ENCODE peak calls at places on chromosomes 16 and 17, in eight cellular contexts. G is uterus, W is HCT116, N is upper lobe of left lung, Z is HepG2, K is IMR-90, S is body of pancreas, F is stomach. P is an unnamed sample.
A peak's percentile ranks its signal among the peaks of the same experiment; 100 is the strongest.

GRCh38 chr17:62880120-62880519 is 72.0 kb upstream of the MARCHF10 start:
- DNase-seq in G (no peak), K (no peak), Z (no peak), S (no peak), N (no peak), F (no peak), W (no peak), P (no peak)

GRCh38 chr16:68310441-68311315 is at the start of the genes PRMT7 and SLC7A6OS:
- DNase-seq in N (peak; percentile 95), S (peak; percentile 96), K (peak; percentile 84), W (peak; percentile 74), F (peak; percentile 90), G (peak; percentile 84), Z (peak; percentile 90), P (peak; percentile 93)

GRCh38 chr17:42538482-42538881 is 2.4 kb downstream of the NAGLU start:
- DNase-seq in F (no peak), S (no peak), N (no peak), G (no peak), W (no peak), Z (no peak), K (no peak), P (no peak)

GRCh38 chr16:11205754-11206459 is 50.1 kb downstream of the SOCS1 start:
- DNase-seq in S (no peak), F (peak; percentile 38), Z (peak; percentile 53), W (no peak), N (peak; percentile 61), G (no peak), K (peak; percentile 42), P (no peak)

GRCh38 chr17:43927101-43927935 is 15.0 kb downstream of the PPY start:
- DNase-seq in Z (no peak), S (peak; percentile 55), N (peak; percentile 72), K (no peak), F (peak; percentile 27), W (no peak), G (no peak), P (no peak)

GRCh38 chr17:42288078-42288984 is at the start of gene STAT5A:
- DNase-seq in W (no peak), S (peak; percentile 90), Z (peak; percentile 40), K (peak; percentile 69), F (peak; percentile 89), N (peak; percentile 97), G (peak; percentile 90), P (peak; percentile 94)

GRCh38 chr17:80212962-80213650 is 7.0 kb downstream of the SGSH start:
- DNase-seq in S (no peak), Z (no peak), F (no peak), G (no peak), W (no peak), K (no peak), N (no peak), P (peak; percentile 69)

GRCh38 chr17:51124641-51125503 is 4.2 kb upstream of the SPAG9 start:
- DNase-seq in S (no peak), W (no peak), G (no peak), Z (no peak), K (no peak), F (no peak), N (no peak), P (no peak)

GRCh38 chr16:69469807-69470561 is 45.6 kb downstream of the CYB5B start:
- DNase-seq in W (no peak), G (no peak), Z (no peak), S (no peak), F (no peak), K (no peak), N (no peak), P (no peak)

GRCh38 chr16:55678061-55678935 is 22.5 kb downstream of the SLC6A2 start:
- DNase-seq in Z (no peak), W (no peak), K (no peak), F (no peak), N (no peak), S (no peak), G (no peak), P (no peak)

GRCh38 chr17:76446449-76447231 is 6.3 kb downstream of the UBE2O start:
- DNase-seq in W (peak; percentile 75), N (no peak), S (peak; percentile 44), Z (peak; percentile 84), K (peak; percentile 92), F (peak; percentile 42), G (no peak), P (no peak)

GRCh38 chr16:48247311-48247710 is at the start of gene ABCC11:
- DNase-seq in F (no peak), N (no peak), S (peak; percentile 23), K (no peak), G (no peak), W (no peak), Z (no peak), P (no peak)

GRCh38 chr17:12592941-12593340 is 72.7 kb upstream of the MYOCD start:
- DNase-seq in S (no peak), N (no peak), Z (no peak), K (no peak), W (no peak), F (no peak), G (no peak), P (no peak)

GRCh38 chr17:80263253-80264047 is 2.8 kb downstream of the RNF213 start:
- DNase-seq in S (peak; percentile 88), W (no peak), G (peak; percentile 82), F (peak; percentile 93), K (peak; percentile 89), N (no peak), Z (peak; percentile 98), P (peak; percentile 89)

GRCh38 chr17:74838275-74838674 is 21.4 kb downstream of the GRIN2C start:
- DNase-seq in N (no peak), Z (no peak), S (no peak), G (no peak), F (no peak), K (no peak), W (no peak), P (no peak)

GRCh38 chr17:83103200-83103937 is 24.0 kb downstream of the METRNL start:
- DNase-seq in G (no peak), W (peak; percentile 66), K (peak; percentile 66), S (peak; percentile 83), F (peak; percentile 83), N (peak; percentile 84), Z (no peak), P (peak; percentile 66)

GRCh38 chr17:1980665-1981250 is 44.4 kb downstream of the RTN4RL1 start:
- DNase-seq in Z (no peak), F (no peak), N (no peak), K (no peak), S (no peak), W (no peak), G (no peak), P (no peak)

GRCh38 chr16:57041182-57042156 is 50.9 kb upstream of the CPNE2 start:
- DNase-seq in F (peak; percentile 43), W (no peak), K (no peak), S (peak; percentile 13), G (no peak), Z (no peak), N (no peak), P (no peak)

GRCh38 chr16:4260360-4260759 is 12.5 kb downstream of the TFAP4 start:
- DNase-seq in W (no peak), S (peak; percentile 97), F (peak; percentile 93), Z (no peak), K (no peak), G (no peak), N (peak; percentile 86), P (no peak)

GRCh38 chr17:8611135-8611534 is 19.4 kb downstream of the MYH10 start:
- DNase-seq in K (no peak), W (no peak), G (no peak), S (no peak), Z (no peak), N (no peak), F (no peak), P (no peak)

GRCh38 chr17:57722704-57723043 is 22.4 kb downstream of the CCDC182 start:
- DNase-seq in S (no peak), N (no peak), Z (no peak), F (no peak), K (no peak), W (no peak), G (no peak), P (no peak)

GRCh38 chr17:74415608-74416396 is 16.1 kb upstream of the GPRC5C start:
- DNase-seq in N (no peak), S (no peak), F (no peak), G (no peak), W (no peak), K (no peak), Z (no peak), P (peak; percentile 36)

DNA sequence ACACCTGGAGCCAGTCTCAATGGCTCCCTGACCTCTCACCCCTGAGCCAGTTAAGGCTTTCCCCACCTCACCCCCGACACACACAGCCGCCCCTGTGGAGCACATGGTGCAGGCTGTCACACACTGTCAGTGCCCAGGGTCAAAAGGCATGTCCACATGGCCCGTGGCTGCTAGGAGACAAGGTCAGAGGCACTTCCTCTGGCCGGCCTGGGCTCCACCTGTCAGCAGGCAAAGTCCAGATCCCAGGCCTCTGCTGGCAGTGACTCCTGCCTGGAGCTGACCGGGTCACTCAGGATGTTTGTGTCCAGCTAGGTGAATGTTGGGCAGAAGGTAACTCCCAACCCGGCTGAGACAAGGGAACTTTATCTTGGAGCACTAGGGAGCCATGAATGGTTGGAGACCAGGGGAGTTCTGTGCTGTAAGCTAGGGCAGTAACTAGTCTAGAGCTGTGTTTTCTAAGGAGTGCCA is 6.0 kb downstream of the SREBF1 start:
- DNase-seq in K (no peak), W (no peak), F (peak; percentile 83), G (no peak), N (no peak), S (peak; percentile 52), Z (peak; percentile 92), P (no peak)
- H3K4me1 ChIP-seq in K (peaks cover 22% of the 10 kb centered on the region), W (peaks cover 87% of the 10 kb centered on the region), F (peaks cover 67% of the 10 kb centered on the region), G (no peaks in the 10 kb centered on the region), N (peaks cover 50% of the 10 kb centered on the region), S (peaks cover 46% of the 10 kb centered on the region), Z (peaks cover 96% of the 10 kb centered on the region), P (peaks cover 57% of the 10 kb centered on the region)

GRCh38 chr16:29820730-29821662 is 734 bp downstream of the MVP start:
- DNase-seq in Z (no peak), F (peak; percentile 86), W (no peak), S (peak; percentile 79), K (no peak), N (peak; percentile 47), G (peak; percentile 69), P (peak; percentile 37)
- TF ChIP-seq POLR2A in Z (peak; percentile 47), F (no peak), W (peak; percentile 6), S (peak; percentile 15), K (no peak), N (peak; percentile 60), G (peak; percentile 31), P (no peak)

DNA sequence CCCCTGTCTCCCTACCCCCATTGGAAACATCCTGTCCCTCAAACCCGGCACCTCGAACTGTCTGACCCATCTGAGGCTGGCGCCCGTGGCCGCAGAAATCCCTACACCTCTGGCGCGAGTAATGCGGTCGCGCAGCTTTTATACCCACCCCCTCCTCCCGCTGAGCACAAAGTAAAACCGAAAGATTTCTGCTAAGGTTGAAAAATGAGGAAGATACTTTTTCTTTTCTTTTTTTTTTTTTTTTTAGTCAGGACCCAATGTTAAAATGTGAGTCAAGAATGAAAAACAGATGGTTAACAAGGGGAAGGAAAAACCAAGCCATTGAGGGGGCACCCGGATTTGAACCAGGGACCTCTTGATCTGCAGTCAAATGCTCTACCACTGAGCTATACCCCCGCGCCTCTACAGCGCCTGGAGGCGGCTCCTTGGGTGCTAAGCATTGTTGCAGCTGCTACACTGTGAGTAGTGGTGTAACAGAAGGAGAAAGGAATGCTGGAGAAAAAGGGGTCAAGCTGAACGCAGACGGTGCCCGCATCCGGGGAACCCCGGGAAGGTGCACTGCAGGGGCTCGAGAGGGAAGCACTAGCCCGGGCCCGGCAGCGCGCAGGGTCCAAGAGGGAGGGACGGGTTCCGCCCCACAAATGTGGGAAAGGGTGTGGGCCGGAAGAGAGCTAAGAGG is 751 bp upstream of the LASP1 start:
- DNase-seq in G (peak; percentile 94), F (peak; percentile 94), N (peak; percentile 94), S (peak; percentile 95), W (peak; percentile 79), Z (peak; percentile 90), K (peak; percentile 88), P (peak; percentile 89)
- TF ChIP-seq CTCF in G (peak; percentile 25), F (no peak), N (no peak), S (peak; percentile 29), W (peak; percentile 27), Z (peak; percentile 77), K (peak; percentile 42), P (peak; percentile 38)

GRCh38 chr16:80014241-80014939 is 413.9 kb upstream of the MAF start:
- DNase-seq in Z (peak; percentile 22), G (no peak), N (no peak), F (no peak), S (no peak), W (no peak), K (no peak), P (no peak)
- H3K4me1 ChIP-seq in Z (no peaks in the 10 kb centered on the region), G (no peaks in the 10 kb centered on the region), N (no peaks in the 10 kb centered on the region), F (no peaks in the 10 kb centered on the region), S (no peaks in the 10 kb centered on the region), W (no peaks in the 10 kb centered on the region), K (no peaks in the 10 kb centered on the region), P (no peaks in the 10 kb centered on the region)

P was measured in heart left ventricle.